ENCODE peak calls at places on chromosomes 2 and 18, in four cellular contexts. O, U, F and L are unnamed samples.
A peak's percentile ranks its signal among the peaks of the same experiment; 100 is the strongest.

GRCh38 chr2:179543361-179543901 is 278.8 kb upstream of the SESTD1 start:
- DNase-seq in O (no peak), U (no peak), F (no peak), L (no peak)

GRCh38 chr18:42883177-42883576 is 232.3 kb downstream of the RIT2 start:
- DNase-seq in O (no peak), U (no peak), F (no peak), L (no peak)

GRCh38 chr2:82283075-82283474 is 1978.5 kb upstream of the LRRTM1 start:
- DNase-seq in O (no peak), U (no peak), F (no peak), L (no peak)

GRCh38 chr2:238786792-238787490 is 60.9 kb upstream of the TWIST2 start:
- DNase-seq in O (no peak), U (no peak), F (no peak), L (no peak)

GRCh38 chr18:3579701-3580100 is 129.7 kb downstream of the TGIF1 start:
- DNase-seq in O (no peak), U (no peak), F (no peak), L (no peak)

GRCh38 chr2:175275499-175275898 is 94.0 kb upstream of the ATP5MC3 start:
- DNase-seq in O (no peak), U (no peak), F (no peak), L (no peak)

GRCh38 chr2:239883326-239884050 is 141.7 kb downstream of the NDUFA10 start:
- DNase-seq in O (peak; percentile 24), U (peak; percentile 25), F (no peak), L (peak; percentile 47)

GRCh38 chr18:65221115-65221514 is 529.7 kb upstream of the CDH7 start:
- DNase-seq in O (no peak), U (no peak), F (no peak), L (no peak)

GRCh38 chr2:236557894-236558532 is 11.6 kb upstream of the ACKR3 start:
- DNase-seq in O (no peak), U (no peak), F (no peak), L (no peak)

GRCh38 chr2:20291846-20292408 is 58.7 kb downstream of the PUM2 start:
- DNase-seq in O (no peak), U (no peak), F (no peak), L (no peak)

GRCh38 chr2:120669121-120669952 is 66.3 kb upstream of the GLI2 start:
- DNase-seq in O (peak; percentile 11), U (peak; percentile 63), F (no peak), L (no peak)

GRCh38 chr2:8575011-8575750 is 106.7 kb upstream of the ID2 start:
- DNase-seq in O (peak; percentile 58), U (no peak), F (no peak), L (no peak)

GRCh38 chr2:227143895-227144294 is 20.1 kb downstream of the COL4A4 start:
- DNase-seq in O (no peak), U (no peak), F (no peak), L (no peak)

GRCh38 chr18:5197032-5197434 is at the start of gene AKAIN1:
- DNase-seq in O (peak; percentile 77), U (no peak), F (peak; percentile 50), L (no peak)

GRCh38 chr2:71724793-71725192 is 271.4 kb downstream of the DYSF start:
- DNase-seq in O (no peak), U (no peak), F (no peak), L (no peak)

GRCh38 chr2:171287606-171288005 is 126.9 kb upstream of the TLK1 start:
- DNase-seq in O (no peak), U (no peak), F (no peak), L (no peak)

GRCh38 chr2:200380833-200381542 is 74.5 kb downstream of the SPATS2L start:
- DNase-seq in O (no peak), U (no peak), F (peak; percentile 8), L (no peak)

GRCh38 chr2:109352066-109352897 is 223.3 kb downstream of the SH3RF3 start:
- DNase-seq in O (peak; percentile 51), U (peak; percentile 20), F (no peak), L (peak; percentile 72)

GRCh38 chr18:12394428-12394827 is 13.3 kb upstream of the PRELID3A start:
- DNase-seq in O (no peak), U (no peak), F (peak; percentile 69), L (no peak)

GRCh38 chr2:157302492-157303099 is 23.0 kb downstream of the ERMN start:
- DNase-seq in O (no peak), U (no peak), F (peak; percentile 80), L (no peak)